ENCODE peak calls at places on chromosomes 2 and 18, in six cellular contexts. R is lower lobe of right lung, C is K562, X is hepatocyte, Z is fibroblast of lung, J is GM23248. H is an unnamed sample. For H3K9me3, the result is how much of the 10 kb centered on the place peaks cover.

GRCh38 chr2:105261061-105261460 is 19.5 kb downstream of the GPR45 start:
- DNase-seq in J (peak), R (no peak), C (peak), Z (peak), X (peak), H (no peak)

GRCh38 chr2:136117391-136117841 is 533 bp downstream of the CXCR4 start:
- DNase-seq in C (peak), J (peak), R (peak), X (peak), Z (peak), H (no peak)

GRCh38 chr2:172701250-172701649 is 34.4 kb upstream of the RAPGEF4 start:
- DNase-seq in J (peak), X (no peak), Z (peak), R (no peak), C (no peak), H (no peak)

GRCh38 chr2:16773080-16773713 is 107.6 kb upstream of the CYRIA start:
- DNase-seq in X (peak), J (peak), R (no peak), C (peak), Z (peak), H (no peak)

GRCh38 chr2:207692206-207693065 is 19.0 kb upstream of the CCNYL1 start:
- DNase-seq in C (peak), J (peak), Z (peak), R (peak), X (peak), H (no peak)

GRCh38 chr2:10283106-10284062 is 19.3 kb upstream of the HPCAL1 start:
- DNase-seq in X (peak), J (peak), R (peak), Z (peak), C (peak), H (no peak)

GRCh38 chr2:196502413-196502812 is 137.1 kb upstream of the CCDC150 start:
- DNase-seq in Z (no peak), X (no peak), R (no peak), C (no peak), J (no peak), H (no peak)

GRCh38 chr2:220224711-220225519 is 597.5 kb downstream of the SLC4A3 start:
- DNase-seq in R (no peak), X (no peak), Z (peak), J (peak), C (no peak), H (no peak)

GRCh38 chr2:178865121-178865520 is 57.9 kb upstream of the TTN start:
- DNase-seq in J (peak), C (no peak), X (no peak), Z (peak), R (no peak), H (no peak)

GRCh38 chr18:77138270-77138669 is 5.7 kb upstream of the MBP start:
- DNase-seq in C (no peak), Z (no peak), X (no peak), R (no peak), J (peak), H (no peak)

GRCh38 chr2:27039871-27040270 is 7.1 kb downstream of the TMEM214 start:
- DNase-seq in J (no peak), R (no peak), Z (no peak), X (no peak), C (no peak), H (no peak)

GRCh38 chr2:49619804-49620203 is 465.5 kb upstream of the FSHR start:
- DNase-seq in C (no peak), R (no peak), X (peak), Z (no peak), J (no peak), H (no peak)

GRCh38 chr2:43012966-43013365 is 213.4 kb downstream of the ZFP36L2 start:
- DNase-seq in X (no peak), J (no peak), Z (no peak), R (no peak), C (no peak), H (no peak)

GRCh38 chr18:58599106-58599505 is 29.8 kb downstream of the ALPK2 start:
- DNase-seq in C (no peak), X (no peak), R (no peak), Z (peak), J (peak), H (no peak)

GRCh38 chr2:166240387-166241313 is 112.8 kb upstream of the SCN1A start:
- DNase-seq in J (peak), R (no peak), X (no peak), Z (peak), C (no peak), H (no peak)

GRCh38 chr18:48412339-48412929 is 3.3 kb upstream of the ZBTB7C start:
- DNase-seq in J (peak), Z (no peak), R (no peak), X (peak), C (peak), H (no peak)

GRCh38 chr2:62300925-62301324 is 105.0 kb downstream of the B3GNT2 start:
- DNase-seq in R (no peak), J (no peak), Z (no peak), C (no peak), X (no peak), H (no peak)

GRCh38 chr2:180690611-180691010 is 289.8 kb upstream of the UBE2E3 start:
- DNase-seq in Z (peak), J (peak), R (no peak), C (no peak), X (no peak), H (no peak)

GRCh38 chr18:62952807-62953206 is 237.5 kb downstream of the PHLPP1 start:
- DNase-seq in X (no peak), Z (no peak), R (no peak), C (no peak), J (no peak), H (no peak)

GRCh38 chr18:28412521-28412920 is 235.6 kb upstream of the CDH2 start:
- DNase-seq in X (no peak), R (no peak), C (no peak), Z (peak), J (peak), H (no peak)

GRCh38 chr2:38526195-38526594 is 76.5 kb downstream of the HNRNPLL start:
- DNase-seq in J (peak), Z (no peak), X (no peak), R (no peak), C (no peak), H (no peak)

GRCh38 chr2:238169708-238170251 is 11.0 kb downstream of the ERFE start:
- DNase-seq in C (no peak), X (peak), R (no peak), J (peak), Z (peak), H (no peak)

GRCh38 chr18:52813637-52814416 is 473.8 kb downstream of the DCC start:
- DNase-seq in C (no peak), R (no peak), J (no peak), Z (no peak), X (no peak), H (no peak)

GRCh38 chr2:112827786-112828185 is 8.8 kb downstream of the IL1B start:
- DNase-seq in J (no peak), X (no peak), R (no peak), Z (no peak), C (no peak), H (no peak)
- H3K9me3 ChIP-seq in J (under half), X (under half), R (under half), Z (under half), C (under half), H (under half)

DNA sequence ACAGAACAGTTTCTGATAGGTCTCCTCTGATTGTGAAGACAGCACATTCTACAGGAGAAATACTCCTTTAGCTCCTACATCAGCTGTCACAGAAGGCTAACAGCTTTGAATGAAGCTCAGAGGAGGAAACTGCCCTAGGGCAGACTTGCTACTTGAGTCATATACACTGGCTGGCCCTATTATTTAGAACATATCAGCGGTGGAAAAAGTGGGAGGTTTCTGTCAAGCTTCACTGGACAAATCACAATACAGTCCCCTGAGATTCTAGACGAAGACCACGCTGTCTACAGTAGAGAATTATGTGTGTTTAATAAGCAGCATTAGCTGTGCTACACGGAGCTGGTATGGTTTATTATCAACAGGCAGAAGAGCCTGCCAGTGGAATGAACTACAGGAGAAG is 230.9 kb upstream of the FSIP2 start:
- DNase-seq in Z (no peak), X (no peak), J (no peak), C (no peak), R (no peak), H (no peak)
- H3K9me3 ChIP-seq in Z (under half), X (under half), J (under half), C (under half), R (under half), H (under half)

GRCh38 chr18:78566065-78566464 is 413.6 kb upstream of the SALL3 start:
- DNase-seq in R (no peak), C (no peak), Z (no peak), X (no peak), J (no peak), H (no peak)

GRCh38 chr18:78573773-78574172 is 405.8 kb upstream of the SALL3 start:
- DNase-seq in J (no peak), R (no peak), X (no peak), Z (no peak), C (no peak), H (no peak)

GRCh38 chr18:78566720-78567119 is 412.9 kb upstream of the SALL3 start:
- DNase-seq in R (no peak), Z (no peak), X (no peak), C (no peak), J (no peak), H (no peak)

GRCh38 chr18:78571831-78572347 is 407.7 kb upstream of the SALL3 start:
- DNase-seq in J (no peak), Z (no peak), R (no peak), C (no peak), X (no peak), H (no peak)

DNA sequence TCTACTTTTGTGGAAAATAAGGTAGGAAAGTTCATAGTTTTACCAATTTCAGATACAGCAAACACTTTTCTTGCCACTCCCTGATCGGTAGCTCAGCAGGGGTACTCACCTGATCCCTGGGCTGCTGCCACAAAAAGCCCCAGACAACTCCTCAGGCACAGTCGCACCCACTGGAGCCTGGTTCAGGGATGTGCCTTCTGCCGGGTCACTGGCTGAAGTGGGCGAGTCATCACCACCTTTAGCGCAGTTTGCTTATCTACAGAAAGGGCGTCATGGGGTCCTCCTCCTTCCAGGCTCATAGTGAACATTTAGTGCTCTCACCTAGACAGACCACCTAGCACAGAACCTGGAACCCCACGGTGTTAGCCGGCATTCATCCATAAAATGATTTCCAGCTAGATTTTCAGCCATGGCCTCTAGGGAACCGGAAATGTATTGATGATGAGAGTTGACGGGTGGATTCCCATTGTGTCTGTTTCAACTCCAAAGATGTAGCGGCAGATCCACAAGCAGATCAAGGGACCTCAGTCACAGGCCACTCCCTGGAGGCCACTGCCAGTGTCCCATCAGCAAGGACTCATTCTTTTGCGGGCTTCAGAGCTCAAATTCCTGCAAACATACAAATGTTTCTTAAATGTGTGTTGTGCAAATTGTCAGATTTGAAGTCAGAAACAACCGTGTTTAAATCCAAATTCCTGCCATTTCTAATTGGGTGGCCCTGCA is 408.4 kb upstream of the SALL3 start:
- DNase-seq in X (no peak), J (no peak), C (no peak), Z (no peak), R (no peak), H (no peak)
- H3K9me3 ChIP-seq in X (under half), J (under half), C (under half), Z (under half), R (under half), H (under half)

DNA sequence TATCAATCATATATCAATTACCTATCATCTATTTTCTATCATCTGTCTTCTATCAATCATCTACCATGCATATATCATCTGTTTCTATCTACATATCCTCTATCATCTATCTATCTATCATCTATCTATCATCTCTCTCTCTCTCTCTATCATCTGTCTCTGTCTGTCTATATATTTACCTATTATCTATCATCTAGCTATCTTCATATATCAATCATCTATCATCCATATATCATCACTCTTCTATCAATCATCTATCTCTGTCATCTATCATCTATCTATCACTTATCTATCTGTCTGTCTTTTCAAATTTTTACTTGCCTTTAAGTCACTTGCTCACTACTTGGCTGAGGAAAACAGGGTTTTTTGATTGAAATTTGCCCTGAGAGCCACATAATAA is 592.3 kb downstream of the DCDC2C start:
- DNase-seq in C (no peak), X (no peak), R (no peak), J (no peak), Z (no peak), H (no peak)
- H3K9me3 ChIP-seq in C (under half), X (under half), R (under half), J (under half), Z (under half), H (under half)

DNA sequence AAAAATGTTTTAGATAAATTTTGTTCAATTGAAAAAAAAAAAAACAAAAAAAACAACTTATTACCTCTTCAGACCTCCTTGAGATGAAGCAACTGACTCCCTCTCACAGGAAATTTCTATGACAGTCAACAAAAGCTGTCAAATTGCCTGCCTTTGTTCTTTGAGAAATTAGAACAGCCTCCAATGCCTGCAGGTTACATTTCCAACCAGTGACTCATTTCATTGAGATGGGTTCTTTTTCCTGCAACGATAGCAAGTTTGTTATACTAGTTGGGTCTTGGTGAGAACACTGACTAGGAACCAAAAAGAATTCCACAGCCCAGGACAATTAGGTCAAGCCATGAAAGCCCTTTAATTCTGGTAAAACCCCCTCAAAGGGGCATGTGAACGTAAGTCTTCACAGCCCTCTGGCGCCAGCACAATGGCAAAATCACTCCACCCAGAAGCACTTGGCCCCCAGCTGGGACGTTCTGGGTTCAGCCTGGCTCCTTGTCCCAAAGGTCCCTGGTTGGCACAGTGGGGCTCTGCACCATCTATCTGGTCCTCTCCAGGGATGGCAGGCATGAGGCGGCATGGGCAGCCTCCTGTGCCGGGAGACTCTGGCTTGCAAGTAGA is 87.0 kb downstream of the SPP2 start:
- DNase-seq in J (peak), Z (peak), X (peak), R (no peak), C (no peak), H (no peak)
- H3K9me3 ChIP-seq in J (under half), Z (under half), X (under half), R (under half), C (under half), H (under half)

DNA sequence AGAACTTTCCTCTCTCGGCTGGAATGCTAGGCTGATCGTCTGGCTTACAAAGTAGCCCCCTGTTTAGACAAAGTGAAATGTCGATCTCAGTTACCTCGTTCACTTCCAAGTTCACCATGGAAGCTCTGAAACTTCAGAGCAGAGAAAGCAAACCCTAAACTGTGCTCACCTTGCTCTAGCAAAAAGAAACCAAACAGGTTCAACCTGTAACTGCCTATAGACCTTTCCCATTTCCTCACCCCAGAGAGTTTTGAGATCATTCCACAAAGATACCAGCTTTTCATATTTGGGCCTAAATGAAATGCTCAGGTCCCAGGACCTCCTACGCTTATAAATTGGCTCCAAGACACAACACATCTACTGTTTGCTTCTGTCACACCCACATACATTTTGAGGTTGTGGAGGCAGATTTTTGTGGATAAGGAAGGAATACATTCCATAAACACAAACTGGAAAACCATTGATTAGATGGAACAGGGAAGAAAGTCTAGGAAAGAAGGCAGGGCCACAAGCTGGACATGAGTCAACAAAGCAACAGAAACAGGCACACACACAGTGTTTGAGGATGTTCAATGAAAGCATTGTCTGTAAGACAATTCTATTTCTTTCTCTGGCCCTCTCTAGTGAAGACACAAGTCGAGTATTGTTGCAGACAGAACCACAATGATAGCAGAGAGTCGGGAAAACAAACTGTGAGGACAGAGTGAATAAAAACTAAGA is 52.8 kb upstream of the TGIF1 start:
- DNase-seq in C (no peak), Z (no peak), J (no peak), R (no peak), X (no peak), H (no peak)
- H3K9me3 ChIP-seq in C (under half), Z (under half), J (under half), R (under half), X (under half), H (under half)

GRCh38 chr2:157359628-157360027 is 34.0 kb upstream of the ERMN start:
- DNase-seq in C (no peak), R (no peak), J (no peak), X (no peak), Z (no peak), H (no peak)
- H3K9me3 ChIP-seq in C (under half), R (under half), J (under half), X (under half), Z (under half), H (under half)

DNA sequence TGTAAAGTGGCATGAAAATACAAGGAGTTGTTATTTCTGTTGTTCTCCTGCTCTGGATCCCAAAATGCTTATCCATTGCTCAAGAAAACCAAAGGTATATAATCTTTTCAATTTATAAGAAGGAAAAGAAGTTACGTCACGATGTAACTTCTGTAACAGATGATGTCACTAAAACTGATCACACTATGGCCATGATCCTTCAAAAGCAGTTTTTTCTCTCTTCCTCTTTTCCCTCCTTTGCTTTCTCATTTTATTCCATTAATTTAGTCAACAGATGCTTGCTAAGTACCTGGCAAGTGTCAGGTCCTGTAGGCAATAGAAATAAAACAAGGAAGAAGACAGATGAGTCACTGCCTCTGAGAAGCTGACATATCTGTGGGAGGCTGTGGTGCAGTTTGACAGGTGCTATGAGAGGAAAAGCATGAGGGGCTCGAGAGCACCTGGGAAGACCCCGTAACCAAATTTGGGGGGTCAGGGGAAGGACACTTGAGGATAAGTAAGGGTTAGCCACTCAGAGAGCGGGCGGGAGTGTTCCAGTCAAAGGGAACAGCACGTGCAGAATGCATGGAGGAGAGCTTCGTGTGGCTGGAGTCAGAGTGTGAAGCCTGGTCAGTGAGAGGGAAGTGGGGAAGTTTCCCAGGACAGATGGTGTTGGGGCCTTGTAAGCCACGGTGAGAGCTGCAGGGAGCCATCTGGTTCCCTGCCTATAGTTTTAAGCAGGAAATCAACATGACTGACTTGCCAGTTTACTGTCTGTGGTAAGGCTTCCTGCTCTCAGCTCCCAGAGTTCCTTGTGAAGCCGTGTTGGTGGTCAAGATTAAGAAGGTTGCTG is 198.9 kb upstream of the FOSL2 start:
- DNase-seq in X (no peak), R (no peak), J (no peak), Z (peak), C (peak), H (no peak)
- H3K9me3 ChIP-seq in X (under half), R (under half), J (under half), Z (under half), C (under half), H (under half)

H was measured in T-helper 17 cell.